ENCODE peak calls at places on chromosomes 3 and 15, in five cellular contexts. V is transverse colon; U is naive thymus-derived CD4-positive, alpha-beta T cell; I is suprapubic skin; Q is ovary. K is an unnamed sample. For H3K4me1, the result is how much of the 10 kb centered on the place peaks cover.

GRCh38 chr3:10090181-10090580 is 17.9 kb downstream of the FANCD2OS start:
- DNase-seq in V (peak), U (no peak), I (no peak), Q (no peak), K (no peak)

GRCh38 chr3:56812749-56813655 is 11.3 kb upstream of the ARHGEF3 start:
- DNase-seq in V (no peak), U (no peak), I (no peak), Q (no peak), K (no peak)

GRCh38 chr3:15331606-15332404 is 581 bp downstream of the SH3BP5 start:
- DNase-seq in V (peak), U (peak), I (no peak), Q (peak), K (no peak)

GRCh38 chr3:71185733-71186455 is 397.6 kb downstream of the FOXP1 start:
- DNase-seq in V (peak), U (no peak), I (no peak), Q (no peak), K (no peak)

GRCh38 chr3:146554168-146554760 is 9.9 kb upstream of the PLSCR1 start:
- DNase-seq in V (no peak), U (no peak), I (no peak), Q (no peak), K (no peak)

GRCh38 chr15:66661432-66662096 is 40.5 kb upstream of the SMAD6 start:
- DNase-seq in V (no peak), U (no peak), I (no peak), Q (no peak), K (no peak)

GRCh38 chr3:16388850-16389411 is 123.9 kb downstream of the OXNAD1 start:
- DNase-seq in V (no peak), U (no peak), I (no peak), Q (no peak), K (no peak)

GRCh38 chr3:1843111-1843510 is 255.6 kb upstream of the CNTN4 start:
- DNase-seq in V (no peak), U (no peak), I (no peak), Q (no peak), K (no peak)

GRCh38 chr3:68878322-68878721 is 54.0 kb downstream of the TAFA4 start:
- DNase-seq in V (no peak), U (no peak), I (no peak), Q (no peak), K (no peak)

GRCh38 chr3:71542548-71543370 is 40.8 kb downstream of the FOXP1 start:
- DNase-seq in V (peak), U (no peak), I (peak), Q (peak), K (no peak)

GRCh38 chr3:45800611-45801010 is 4.3 kb upstream of the SLC6A20 start:
- DNase-seq in V (peak), U (no peak), I (no peak), Q (no peak), K (no peak)

GRCh38 chr3:159144472-159144871 is 342.6 kb downstream of the MFSD1 start:
- DNase-seq in V (no peak), U (no peak), I (no peak), Q (no peak), K (no peak)

GRCh38 chr3:195162033-195162669 is 108.8 kb downstream of the XXYLT1 start:
- DNase-seq in V (no peak), U (no peak), I (no peak), Q (peak), K (no peak)

GRCh38 chr3:51975857-51976549 is 1.1 kb downstream of the ABHD14A start:
- DNase-seq in V (peak), U (no peak), I (peak), Q (peak), K (no peak)

GRCh38 chr15:42724276-42724675 is 12.7 kb downstream of the CDAN1 start:
- DNase-seq in V (no peak), U (no peak), I (no peak), Q (no peak), K (no peak)

GRCh38 chr3:154182322-154182922 is 61.2 kb downstream of the ARHGEF26 start:
- DNase-seq in V (no peak), U (no peak), I (no peak), Q (no peak), K (no peak)

GRCh38 chr3:111610189-111610588 is 15.0 kb upstream of the ZBED2 start:
- DNase-seq in V (no peak), U (no peak), I (no peak), Q (no peak), K (peak)

GRCh38 chr3:70108072-70108471 is 108.5 kb downstream of the SAMMSON start:
- DNase-seq in V (no peak), U (no peak), I (no peak), Q (no peak), K (no peak)

GRCh38 chr3:116339441-116340028 is 105.8 kb downstream of the LSAMP start:
- DNase-seq in V (peak), U (no peak), I (no peak), Q (no peak), K (no peak)

GRCh38 chr15:58867926-58868325 is 65.6 kb downstream of the SLTM start:
- DNase-seq in V (no peak), U (no peak), I (no peak), Q (no peak), K (no peak)

GRCh38 chr3:111473550-111473949 is 68.4 kb upstream of the CD96 start:
- DNase-seq in V (no peak), U (no peak), I (no peak), Q (no peak), K (no peak)

DNA sequence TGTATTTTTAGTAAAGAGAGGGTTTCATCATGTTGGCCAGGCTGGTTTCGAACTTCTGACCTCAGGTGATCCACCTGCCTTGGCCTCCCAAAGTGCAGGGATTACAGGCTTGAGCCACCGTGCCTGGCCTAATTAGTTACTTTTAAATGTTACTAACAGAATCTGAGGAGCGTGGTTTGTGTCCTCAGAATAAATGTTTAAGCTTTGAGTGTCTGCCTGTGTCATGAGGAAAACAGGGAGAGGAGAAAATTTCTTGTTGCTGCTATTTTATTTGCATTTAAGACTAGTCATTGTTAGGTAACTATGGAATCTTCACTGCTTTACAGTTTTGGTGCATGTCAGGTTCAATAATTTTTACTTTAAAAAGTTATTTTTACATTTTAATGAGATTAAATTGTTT is 68.8 kb downstream of the TCF12 start:
- DNase-seq in V (no peak), U (no peak), I (no peak), Q (no peak), K (no peak)
- H3K4me1 ChIP-seq in V (under half), U (under half), I (under half), Q (under half), K (under half)

GRCh38 chr3:32447865-32448400 is 54.7 kb downstream of the CMTM6 start:
- DNase-seq in V (no peak), U (no peak), I (no peak), Q (no peak), K (no peak)

GRCh38 chr3:32440481-32441350 is 49.1 kb downstream of the CMTM7 start:
- DNase-seq in V (no peak), U (no peak), I (no peak), Q (no peak), K (no peak)

GRCh38 chr3:32442766-32443165 is 51.1 kb downstream of the CMTM7 start:
- DNase-seq in V (no peak), U (no peak), I (no peak), Q (no peak), K (no peak)

GRCh38 chr3:32438596-32439344 is 47.1 kb downstream of the CMTM7 start:
- DNase-seq in V (no peak), U (no peak), I (no peak), Q (no peak), K (no peak)

DNA sequence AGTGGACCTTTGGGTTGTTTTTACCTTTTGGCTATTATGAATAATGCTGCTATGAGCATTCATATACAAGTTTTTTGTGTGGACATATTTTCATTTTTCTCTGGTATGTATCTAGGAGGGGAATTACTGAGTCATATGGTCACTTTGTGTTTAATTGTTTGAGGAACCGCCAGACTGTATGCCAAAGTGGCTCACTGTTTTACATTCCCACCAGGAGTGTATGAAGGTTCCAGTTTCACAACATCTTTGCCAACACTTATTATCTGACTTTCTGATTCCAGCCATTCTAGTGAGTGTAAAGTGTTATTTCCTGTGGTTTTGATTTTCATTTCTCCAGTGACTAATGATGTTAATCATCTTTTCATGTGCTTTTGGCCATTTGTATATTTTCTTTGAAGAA is 51.8 kb downstream of the CMTM7 start:
- DNase-seq in V (no peak), U (no peak), I (no peak), Q (no peak), K (no peak)
- H3K4me1 ChIP-seq in V (under half), U (under half), I (under half), Q (under half), K (under half)

DNA sequence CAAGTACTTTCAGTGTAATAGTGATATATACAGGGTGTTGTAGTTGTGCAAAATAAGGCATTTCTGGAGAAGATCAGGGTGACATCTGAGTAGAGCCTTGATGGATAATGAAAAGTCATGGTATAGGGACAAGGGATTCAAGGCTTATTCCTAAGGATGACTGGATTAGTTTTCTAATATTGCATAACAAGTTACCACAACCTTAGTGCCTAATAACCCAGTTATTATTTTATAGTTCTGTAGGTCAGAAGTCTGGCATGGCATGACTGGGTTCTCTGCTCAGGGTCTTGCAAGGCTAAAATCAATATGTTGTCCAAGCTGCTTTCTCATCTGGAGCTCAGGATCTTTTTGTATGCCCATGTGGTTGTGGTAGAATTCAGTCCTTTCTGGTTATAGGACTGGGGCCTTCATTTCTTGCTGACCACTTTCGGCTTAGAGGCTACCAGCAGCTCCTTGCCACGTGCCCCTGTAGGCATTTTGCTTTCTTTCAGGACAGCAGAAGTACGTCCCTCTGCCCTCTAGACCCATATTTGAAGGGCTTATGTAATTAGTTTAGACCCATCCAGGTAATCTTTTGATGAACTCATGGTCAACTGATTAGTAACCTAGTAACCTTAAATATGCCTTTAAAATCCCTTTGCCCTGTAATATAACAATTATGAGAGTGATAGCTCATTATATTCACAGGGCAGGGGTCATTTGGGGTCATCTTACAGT is 73.2 kb upstream of the LRRFIP2 start:
- DNase-seq in V (no peak), U (no peak), I (no peak), Q (no peak), K (no peak)
- H3K4me1 ChIP-seq in V (under half), U (under half), I (half or more), Q (under half), K (under half)

DNA sequence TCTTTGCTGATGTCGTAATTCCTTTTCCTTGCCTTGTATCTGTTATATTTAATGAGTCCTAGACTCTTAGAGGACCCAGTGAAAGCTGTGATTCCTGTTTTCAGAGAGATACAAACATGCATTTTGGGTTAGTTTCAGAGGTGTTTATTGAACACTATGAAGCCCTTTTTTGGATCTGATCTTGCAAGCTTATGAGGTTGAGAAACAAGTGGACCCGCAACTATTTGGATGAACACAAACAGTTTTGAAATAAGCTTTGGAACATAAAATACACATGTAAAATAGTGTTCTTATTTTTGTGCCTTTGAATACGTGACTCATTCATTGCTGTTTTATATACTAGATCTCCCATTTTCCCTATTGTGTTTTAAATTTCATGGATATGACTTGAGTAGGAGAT is 33.5 kb downstream of the SNRK start:
- DNase-seq in V (no peak), U (no peak), I (no peak), Q (no peak), K (no peak)
- H3K4me1 ChIP-seq in V (under half), U (under half), I (under half), Q (under half), K (under half)

GRCh38 chr3:141804778-141805639 is 41.8 kb downstream of the GRK7 start:
- DNase-seq in V (no peak), U (no peak), I (no peak), Q (no peak), K (no peak)
- H3K4me1 ChIP-seq in V (under half), U (under half), I (under half), Q (under half), K (under half)

DNA sequence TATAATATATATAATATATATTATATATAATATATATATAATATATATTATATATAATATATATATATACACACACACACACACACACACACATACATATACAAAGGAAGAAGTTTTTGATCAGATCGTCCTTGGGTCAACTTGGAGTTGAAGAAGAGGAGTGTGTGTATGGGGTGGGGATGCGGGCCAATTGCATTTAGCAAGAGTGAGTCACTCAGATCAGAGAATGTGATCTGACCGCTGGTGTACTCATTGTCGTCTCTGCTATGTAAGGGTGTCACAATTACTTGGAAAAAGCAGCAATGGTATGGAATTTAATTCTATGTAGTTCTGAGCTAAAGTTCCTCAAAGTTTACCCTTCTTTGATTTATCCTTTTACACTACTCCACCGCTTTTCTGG is 4.6 kb upstream of the VGLL3 start:
- DNase-seq in V (no peak), U (no peak), I (no peak), Q (no peak), K (no peak)
- H3K4me1 ChIP-seq in V (under half), U (under half), I (under half), Q (under half), K (under half)

GRCh38 chr3:12229144-12229871 is 59.6 kb upstream of the PPARG start:
- DNase-seq in V (no peak), U (no peak), I (no peak), Q (no peak), K (no peak)

GRCh38 chr3:12229896-12230295 is 59.0 kb upstream of the PPARG start:
- DNase-seq in V (peak), U (no peak), I (no peak), Q (no peak), K (no peak)

GRCh38 chr3:12230406-12230805 is 58.5 kb upstream of the PPARG start:
- DNase-seq in V (no peak), U (no peak), I (no peak), Q (no peak), K (no peak)

GRCh38 chr3:12232785-12233317 is 56.0 kb upstream of the PPARG start:
- DNase-seq in V (no peak), U (no peak), I (no peak), Q (no peak), K (no peak)

DNA sequence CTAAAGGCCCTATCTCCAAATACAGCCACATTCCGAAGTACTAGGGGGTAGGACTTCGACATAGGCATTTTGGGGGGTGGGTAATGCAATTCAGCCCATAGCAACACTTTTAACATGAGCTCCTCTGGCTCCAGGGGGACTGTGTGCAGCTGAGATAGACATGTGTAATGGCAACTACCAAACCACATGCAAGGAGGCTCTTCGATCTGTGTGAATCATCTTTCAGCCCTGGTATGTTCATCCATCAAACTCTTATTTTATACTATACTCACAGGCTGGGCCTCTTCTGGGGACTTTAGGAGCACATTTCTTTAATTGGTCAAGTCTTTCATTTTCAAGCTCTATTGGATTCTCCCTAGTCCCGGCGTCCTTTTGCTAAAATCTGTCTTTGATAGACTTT is 57.4 kb upstream of the PPARG start:
- DNase-seq in V (no peak), U (no peak), I (no peak), Q (no peak), K (no peak)
- H3K4me1 ChIP-seq in V (under half), U (under half), I (under half), Q (under half), K (under half)

GRCh38 chr15:69718916-69719315 is 266.3 kb downstream of the RPLP1 start:
- DNase-seq in V (no peak), U (no peak), I (no peak), Q (no peak), K (no peak)

GRCh38 chr15:69718445-69718844 is 265.8 kb downstream of the RPLP1 start:
- DNase-seq in V (no peak), U (no peak), I (no peak), Q (no peak), K (no peak)

GRCh38 chr15:69723404-69724097 is 270.9 kb downstream of the RPLP1 start:
- DNase-seq in V (no peak), U (no peak), I (no peak), Q (no peak), K (no peak)

GRCh38 chr15:69722924-69723323 is 270.3 kb downstream of the RPLP1 start:
- DNase-seq in V (no peak), U (no peak), I (no peak), Q (no peak), K (no peak)

DNA sequence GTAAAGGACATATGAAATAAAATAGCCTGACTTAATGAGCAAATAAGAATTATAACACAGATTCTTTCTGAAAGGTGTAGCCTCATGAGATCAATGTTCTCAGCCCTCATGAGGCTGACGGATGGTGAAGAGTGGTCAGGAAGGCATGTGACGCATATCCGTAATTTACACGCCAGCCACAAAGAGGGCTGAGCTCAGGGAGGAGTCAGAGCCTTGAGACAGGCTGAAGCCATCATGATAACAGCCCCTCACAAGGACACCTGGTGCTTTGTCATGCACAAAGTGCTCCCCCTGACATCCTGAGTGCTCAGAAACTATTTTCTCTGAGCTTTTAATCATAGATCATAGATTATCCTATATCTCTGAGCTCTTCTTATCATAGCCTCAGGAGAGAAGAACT is 266.9 kb downstream of the RPLP1 start:
- DNase-seq in V (peak), U (no peak), I (no peak), Q (no peak), K (peak)
- H3K4me1 ChIP-seq in V (under half), U (half or more), I (under half), Q (under half), K (half or more)

K was measured in effector memory CD4-positive, alpha-beta T cell.